ENCODE peak calls at places on chromosomes 2 and 18, in four cellular contexts. G is body of pancreas, N is lower lobe of right lung, B is suprapubic skin. O is an unnamed sample. For H3K36me3 and H3K4me1, the result is how much of the 10 kb centered on the place peaks cover.

GRCh38 chr18:67068608-67069007 is 447.9 kb downstream of the DSEL start:
- DNase-seq in G (no peak), N (no peak), B (no peak), O (no peak)

GRCh38 chr2:134279417-134279816 is 25.5 kb downstream of the MGAT5 start:
- DNase-seq in G (no peak), N (no peak), B (no peak), O (no peak)

GRCh38 chr2:236986524-236987330 is 99.0 kb upstream of the COPS8 start:
- DNase-seq in G (no peak), N (no peak), B (no peak), O (no peak)

GRCh38 chr2:216109962-216110614 is 940 bp downstream of the XRCC5 start:
- DNase-seq in G (no peak), N (no peak), B (no peak), O (no peak)

GRCh38 chr2:174788291-174788929 is 24.1 kb upstream of the CHRNA1 start:
- DNase-seq in G (no peak), N (no peak), B (no peak), O (no peak)

GRCh38 chr2:232434563-232435374 is 21.2 kb upstream of the ALPI start:
- DNase-seq in G (no peak), N (peak), B (no peak), O (peak)

GRCh38 chr2:198311020-198311419 is 506.6 kb downstream of the PLCL1 start:
- DNase-seq in G (no peak), N (no peak), B (no peak), O (no peak)

GRCh38 chr2:212282596-212283330 is 255.8 kb downstream of the ERBB4 start:
- DNase-seq in G (no peak), N (no peak), B (no peak), O (no peak)

GRCh38 chr2:234996467-234997270 is 44.9 kb downstream of the SH3BP4 start:
- DNase-seq in G (no peak), N (no peak), B (no peak), O (no peak)

GRCh38 chr2:17736989-17737388 is 16.6 kb downstream of the SMC6 start:
- DNase-seq in G (no peak), N (no peak), B (no peak), O (no peak)

GRCh38 chr2:223247136-223247535 is 195.1 kb downstream of the KCNE4 start:
- DNase-seq in G (no peak), N (no peak), B (no peak), O (no peak)

GRCh38 chr2:226354434-226354833 is 445.2 kb downstream of the IRS1 start:
- DNase-seq in G (no peak), N (no peak), B (no peak), O (no peak)

DNA sequence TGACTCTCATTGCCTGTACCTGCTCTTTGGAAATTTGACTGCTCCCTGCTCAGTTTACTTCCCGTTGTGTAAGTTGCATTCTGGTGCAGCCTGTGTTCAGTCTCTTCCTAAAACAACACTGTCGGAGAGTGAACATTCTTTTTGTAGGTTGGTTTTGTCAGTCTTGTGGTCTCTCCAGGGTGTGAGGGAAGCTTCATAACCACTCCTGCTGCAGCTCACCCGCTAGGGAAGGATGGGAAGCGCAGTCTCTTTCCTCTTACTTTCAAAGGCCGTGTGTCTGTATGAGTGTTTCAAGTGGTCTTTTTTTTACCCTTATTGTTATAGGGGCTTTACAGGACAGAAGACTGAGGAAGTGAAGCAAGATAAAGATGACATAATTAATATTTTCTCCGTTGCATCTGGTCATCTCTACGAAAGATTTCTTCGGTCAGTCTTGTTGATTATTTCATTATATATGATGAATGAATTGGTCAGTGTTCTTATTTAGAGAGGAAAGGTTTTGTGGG is 87.2 kb downstream of the UGGT1 start:
- DNase-seq in G (no peak), N (no peak), B (no peak), O (no peak)
- H3K36me3 ChIP-seq in G (under half), N (half or more), B (half or more), O (half or more)

DNA sequence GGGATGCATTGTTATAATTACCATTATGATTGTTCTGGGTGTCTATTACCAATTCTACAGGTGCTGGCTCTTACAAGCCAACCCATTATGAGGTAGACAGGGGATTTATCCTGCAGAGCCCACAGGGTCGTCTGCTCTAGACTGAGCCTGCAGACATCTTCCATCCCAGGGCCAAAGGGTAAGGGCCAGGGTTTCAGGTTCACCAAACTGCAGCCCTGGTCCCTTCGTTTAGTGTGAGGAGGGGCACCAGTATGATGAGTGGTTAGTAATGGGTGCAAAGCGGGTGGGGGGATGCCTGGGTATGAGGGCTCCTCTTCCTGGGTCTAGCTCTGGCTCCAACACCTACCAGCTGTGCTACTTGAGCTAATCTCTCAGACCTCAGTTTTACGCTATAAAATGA is 1.2 kb upstream of the ARID5A start:
- DNase-seq in G (no peak), N (no peak), B (no peak), O (no peak)
- H3K4me1 ChIP-seq in G (under half), N (half or more), B (half or more), O (under half)

DNA sequence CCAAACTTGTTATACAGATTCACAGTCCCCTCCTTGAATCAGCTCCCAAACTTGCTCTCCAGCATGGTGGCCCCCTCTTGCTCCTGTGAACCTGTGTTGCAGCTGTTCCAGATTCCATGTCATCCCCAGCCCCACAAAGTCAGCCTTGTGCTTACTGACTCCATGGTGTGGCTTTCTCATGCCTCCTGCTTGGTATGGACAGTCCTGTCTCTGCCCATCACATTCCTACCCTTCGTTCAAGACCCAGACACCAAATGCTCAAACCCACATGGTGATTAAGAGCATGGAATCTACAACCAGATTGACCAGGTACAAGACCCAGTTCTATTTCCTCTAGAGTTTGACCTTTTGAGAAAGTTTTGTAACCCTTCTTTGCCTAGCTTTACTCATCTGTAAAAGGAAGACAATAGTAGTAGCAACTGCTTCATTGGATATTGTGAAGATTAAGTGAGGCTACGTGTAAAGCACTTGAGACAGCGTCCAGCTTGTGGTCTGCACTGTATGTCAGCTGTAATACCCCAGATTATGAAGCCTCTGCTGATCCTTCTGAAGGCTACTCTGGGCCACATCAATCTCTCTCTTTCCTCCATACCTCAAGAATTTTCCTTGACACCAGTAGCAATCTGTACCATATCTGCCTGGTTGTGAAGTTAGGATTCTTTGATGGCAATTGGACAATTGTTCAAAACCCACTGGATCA is 146.4 kb upstream of the HAAO start:
- DNase-seq in G (no peak), N (no peak), B (no peak), O (no peak)
- H3K27ac ChIP-seq in G (no peak), N (no peak), B (no peak), O (no peak)

DNA sequence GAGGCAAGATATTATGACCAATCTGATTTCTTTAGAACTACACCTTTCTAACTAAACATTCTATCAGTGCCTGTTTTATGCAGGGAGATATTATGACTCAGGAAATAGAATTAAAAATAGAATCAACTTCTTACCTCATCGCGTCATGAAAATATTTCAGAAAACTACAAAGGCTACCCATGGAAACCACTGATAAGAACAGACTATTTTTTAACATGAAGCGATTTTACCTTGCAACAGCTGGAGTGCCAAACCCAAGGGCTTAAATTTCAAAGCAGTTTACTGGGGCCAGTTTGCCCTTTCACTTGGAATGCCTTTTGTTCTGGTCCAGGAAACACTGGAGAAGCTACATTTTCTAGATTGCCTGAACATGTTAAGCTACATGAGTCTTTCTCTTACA is 304.8 kb upstream of the CCDC68 start:
- DNase-seq in G (no peak), N (no peak), B (no peak), O (no peak)
- H3K36me3 ChIP-seq in G (under half), N (under half), B (half or more), O (under half)

DNA sequence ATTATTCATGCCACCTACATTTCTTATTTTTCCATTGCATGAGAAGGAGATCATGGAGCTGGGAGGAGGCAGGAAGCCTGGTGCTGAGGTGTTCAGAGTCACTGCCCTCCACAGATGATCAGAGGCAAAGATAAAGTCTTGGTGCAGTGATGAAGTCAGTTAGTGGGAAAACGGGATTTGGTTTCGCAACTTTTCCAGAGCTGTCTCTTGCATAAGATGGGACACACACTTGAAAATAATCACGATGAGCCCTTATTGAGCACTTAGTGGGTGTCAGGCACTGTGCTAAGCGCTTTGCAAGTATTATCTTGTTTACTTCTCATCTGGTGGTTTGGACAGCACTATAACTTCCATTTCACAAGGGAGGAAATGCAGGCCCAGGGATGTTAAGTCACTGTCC is 222.1 kb upstream of the SMAD2 start:
- DNase-seq in G (no peak), N (no peak), B (no peak), O (no peak)
- H3K4me1 ChIP-seq in G (under half), N (under half), B (under half), O (under half)

GRCh38 chr2:1655461-1655860 is 88.9 kb downstream of the PXDN start:
- DNase-seq in G (no peak), N (no peak), B (no peak), O (no peak)

GRCh38 chr2:1654696-1655374 is 89.5 kb downstream of the PXDN start:
- DNase-seq in G (no peak), N (no peak), B (no peak), O (no peak)

GRCh38 chr2:1653137-1653789 is 91.1 kb downstream of the PXDN start:
- DNase-seq in G (peak), N (peak), B (peak), O (no peak)

GRCh38 chr2:1656326-1656960 is 87.9 kb downstream of the PXDN start:
- DNase-seq in G (no peak), N (no peak), B (no peak), O (no peak)

DNA sequence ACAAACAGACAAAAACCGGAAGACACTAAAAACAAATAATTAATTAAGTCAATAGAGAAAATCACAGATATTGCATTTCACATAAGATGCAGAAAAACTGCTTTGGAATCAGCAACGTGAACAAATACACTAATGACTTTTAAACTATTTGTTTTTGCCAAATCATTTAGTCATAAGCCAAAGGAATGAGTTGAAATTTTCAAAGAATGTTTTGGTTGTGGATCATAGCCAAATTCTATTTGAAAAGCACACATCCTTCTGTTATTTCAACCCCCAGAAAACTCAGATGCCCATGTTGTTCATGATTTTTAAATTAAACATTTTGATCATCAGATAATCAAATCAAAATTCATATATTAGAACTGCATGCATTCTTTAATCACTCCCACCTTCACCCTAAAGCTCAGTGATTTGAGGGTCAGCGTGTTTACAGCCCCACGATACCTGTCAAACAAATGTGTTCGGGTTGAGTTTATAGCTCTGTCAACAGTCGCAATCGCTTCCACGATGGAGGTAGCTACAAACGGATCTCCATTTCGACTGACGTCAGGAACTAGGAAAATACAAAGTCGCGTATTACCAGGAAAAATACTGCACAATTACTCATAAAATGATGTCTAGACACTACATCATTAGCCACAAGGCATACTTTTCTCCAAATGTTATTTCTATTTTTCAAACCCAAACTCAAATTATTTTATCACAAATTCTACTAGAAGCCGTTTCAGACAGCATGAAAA is 90.2 kb downstream of the PXDN start:
- DNase-seq in G (no peak), N (no peak), B (no peak), O (no peak)
- H3K27ac ChIP-seq in G (no peak), N (peak), B (peak), O (peak)

GRCh38 chr2:60759654-60760053 is 3.6 kb downstream of the PAPOLG start:
- DNase-seq in G (no peak), N (peak), B (no peak), O (no peak)

GRCh38 chr2:60766283-60766682 is 10.2 kb downstream of the PAPOLG start:
- DNase-seq in G (no peak), N (no peak), B (no peak), O (no peak)

GRCh38 chr2:60764736-60765534 is 8.9 kb downstream of the PAPOLG start:
- DNase-seq in G (no peak), N (no peak), B (no peak), O (no peak)
- H3K36me3 ChIP-seq in G (under half), N (half or more), B (half or more), O (half or more)

GRCh38 chr2:9781252-9781651 is 62.0 kb upstream of the TAF1B start:
- DNase-seq in G (no peak), N (peak), B (peak), O (peak)
- H3K4me1 ChIP-seq in G (under half), N (under half), B (under half), O (under half)

DNA sequence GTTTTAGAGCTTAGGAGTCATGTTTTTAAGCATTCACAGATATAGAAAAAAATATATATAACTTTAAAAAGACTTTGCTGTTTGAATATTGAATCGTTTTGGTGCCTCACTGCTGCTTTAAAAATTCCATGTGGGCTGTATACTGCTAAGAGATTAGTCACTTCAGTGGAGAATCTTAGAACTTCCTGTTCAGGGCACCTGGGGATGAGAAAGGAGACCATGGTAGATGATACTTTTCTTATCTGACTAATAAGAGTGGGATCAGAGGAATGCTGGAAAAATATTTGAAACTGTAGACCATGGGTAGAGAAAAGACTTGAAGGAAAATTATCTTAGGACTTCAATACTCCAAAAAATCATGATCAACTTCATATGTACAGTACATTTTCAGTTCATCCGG is 442.2 kb upstream of the SETBP1 start:
- DNase-seq in G (no peak), N (no peak), B (no peak), O (no peak)
- H3K27ac ChIP-seq in G (no peak), N (no peak), B (no peak), O (no peak)

DNA sequence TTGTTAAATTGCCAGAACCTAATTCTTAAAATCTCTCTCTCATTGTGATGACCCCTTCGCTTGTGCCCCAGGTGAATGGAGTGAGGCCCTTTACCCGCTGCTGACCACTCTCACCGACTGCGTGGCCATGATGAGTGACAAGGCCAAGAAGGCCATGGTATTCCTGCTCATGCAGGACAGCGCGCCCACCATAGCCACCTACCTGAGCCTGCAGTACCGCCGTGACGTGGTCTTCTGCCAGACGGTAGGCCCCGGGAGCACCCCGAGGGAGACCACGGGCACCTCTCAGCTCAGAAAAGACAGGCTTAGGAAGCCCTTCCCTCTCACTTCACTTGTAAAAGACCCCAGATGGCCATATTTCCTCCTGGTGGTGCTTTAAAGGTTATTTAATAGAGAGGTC is 44.9 kb downstream of the COA5 start:
- DNase-seq in G (no peak), N (no peak), B (no peak), O (no peak)
- H3K36me3 ChIP-seq in G (under half), N (half or more), B (half or more), O (under half)

O was measured in RWPE2.